ENCODE peak calls at places on chromosome 16, in eight cellular contexts. B is WTC11, H is bronchial epithelial cell, Y is stomach, V is tibial artery, M is psoas muscle, D is lung, U is fibroblast of lung. W is an unnamed sample.

GRCh38 chr16:3131755-3132377 is 3.0 kb upstream of the ZNF213 start:
- DNase-seq in B (peak), H (peak), Y (peak), V (no peak), M (no peak), D (no peak), U (peak), W (peak)

GRCh38 chr16:77965346-77965745 is 57.0 kb upstream of the CLEC3A start:
- DNase-seq in B (no peak), H (no peak), Y (no peak), V (no peak), M (no peak), D (no peak), U (no peak), W (no peak)

GRCh38 chr16:66523861-66524354 is 26.0 kb downstream of the TK2 start:
- DNase-seq in B (no peak), H (no peak), Y (no peak), V (no peak), M (no peak), D (no peak), U (no peak), W (no peak)

GRCh38 chr16:85860413-85861094 is 38.4 kb upstream of the IRF8 start:
- DNase-seq in B (no peak), H (no peak), Y (no peak), V (peak), M (no peak), D (no peak), U (no peak), W (no peak)

GRCh38 chr16:84897911-84898377 is 78.2 kb downstream of the CRISPLD2 start:
- DNase-seq in B (no peak), H (peak), Y (no peak), V (no peak), M (no peak), D (no peak), U (no peak), W (no peak)

GRCh38 chr16:74107795-74108610 is 188.6 kb upstream of the PSMD7 start:
- DNase-seq in B (peak), H (peak), Y (peak), V (no peak), M (no peak), D (peak), U (no peak), W (peak)

GRCh38 chr16:19559242-19559910 is 3.9 kb downstream of the VPS35L start:
- DNase-seq in B (no peak), H (peak), Y (no peak), V (no peak), M (no peak), D (no peak), U (peak), W (peak)

GRCh38 chr16:27730703-27731220 is 180.8 kb downstream of the KATNIP start:
- DNase-seq in B (no peak), H (no peak), Y (no peak), V (no peak), M (peak), D (no peak), U (no peak), W (no peak)

GRCh38 chr16:1169285-1170075 is 16.6 kb downstream of the CACNA1H start:
- DNase-seq in B (no peak), H (no peak), Y (no peak), V (peak), M (no peak), D (no peak), U (no peak), W (no peak)

GRCh38 chr16:87924937-87925670 is 11.2 kb downstream of the CA5A start:
- DNase-seq in B (no peak), H (peak), Y (peak), V (no peak), M (peak), D (no peak), U (no peak), W (no peak)

GRCh38 chr16:72657791-72658190 is 390.1 kb downstream of the ZFHX3 start:
- DNase-seq in B (no peak), H (no peak), Y (no peak), V (no peak), M (no peak), D (no peak), U (no peak), W (no peak)

GRCh38 chr16:75908718-75909117 is 182.4 kb upstream of the CPHXL start:
- DNase-seq in B (no peak), H (no peak), Y (no peak), V (no peak), M (no peak), D (no peak), U (no peak), W (no peak)

DNA sequence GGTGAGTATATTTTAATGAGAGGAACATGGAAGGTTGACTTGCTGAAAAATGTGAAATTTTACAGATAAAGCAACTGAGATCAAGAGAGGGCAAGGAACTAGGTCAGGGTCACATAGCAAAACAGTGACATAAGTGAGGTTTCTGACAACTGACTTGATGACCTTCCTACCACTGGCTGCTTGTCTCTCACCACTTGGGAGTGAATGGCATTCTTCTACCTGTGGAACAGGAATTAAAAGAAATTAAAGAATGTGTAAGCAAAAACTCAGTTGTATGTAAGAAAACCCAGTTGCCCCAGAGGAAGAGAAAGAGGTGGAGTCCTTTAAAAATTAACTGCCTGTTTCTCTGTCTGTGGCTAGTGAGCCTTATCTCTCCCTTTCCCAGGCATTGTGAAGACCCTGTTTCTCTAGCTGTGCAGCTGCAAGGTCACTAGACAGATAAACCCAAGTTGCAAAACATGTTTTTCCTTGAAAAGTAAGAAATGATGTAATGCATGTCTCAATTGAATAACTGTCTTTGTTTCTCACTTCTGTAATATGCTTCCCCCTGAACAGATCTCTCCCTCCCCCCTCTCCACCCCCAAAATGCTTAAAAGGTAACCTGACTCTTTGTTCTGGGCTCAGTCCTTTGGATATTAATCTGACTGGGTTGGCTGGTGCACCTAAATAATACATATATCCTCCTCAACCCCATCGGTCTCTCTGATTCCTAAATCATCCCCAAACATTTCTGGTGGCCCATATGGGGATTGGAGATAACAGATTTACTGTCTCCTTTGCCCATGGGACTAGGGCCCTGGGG is 23.4 kb downstream of the ACSM1 start:
- DNase-seq in B (no peak), H (no peak), Y (no peak), V (no peak), M (no peak), D (no peak), U (no peak), W (no peak)
- TF ChIP-seq CTCF in B (no peak), H (no peak), Y (no peak), V (no peak), M (no peak), D (no peak), U (no peak), W (no peak)

GRCh38 chr16:69397821-69398521 is 12.2 kb upstream of the TERF2 start:
- DNase-seq in B (peak), H (peak), Y (no peak), V (no peak), M (no peak), D (no peak), U (peak), W (peak)
- TF ChIP-seq CTCF in B (peak), H (peak), Y (no peak), V (peak), M (peak), D (peak), U (peak), W (peak)

GRCh38 chr16:10988164-10988803 is 43.9 kb downstream of the CLEC16A start:
- DNase-seq in B (peak), H (no peak), Y (no peak), V (no peak), M (no peak), D (peak), U (no peak), W (peak)
- TF ChIP-seq CTCF in B (peak), H (peak), Y (no peak), V (no peak), M (no peak), D (no peak), U (no peak), W (peak)

GRCh38 chr16:21685034-21685455 is 21.3 kb downstream of the OTOA start:
- DNase-seq in B (peak), H (no peak), Y (no peak), V (no peak), M (no peak), D (no peak), U (no peak), W (peak)

GRCh38 chr16:21683184-21683583 is 19.4 kb downstream of the OTOA start:
- DNase-seq in B (no peak), H (no peak), Y (no peak), V (no peak), M (no peak), D (no peak), U (no peak), W (no peak)

GRCh38 chr16:21689107-21689506 is 25.3 kb downstream of the OTOA start:
- DNase-seq in B (no peak), H (no peak), Y (no peak), V (no peak), M (no peak), D (no peak), U (no peak), W (no peak)

GRCh38 chr16:21684199-21684598 is 20.4 kb downstream of the OTOA start:
- DNase-seq in B (peak), H (no peak), Y (no peak), V (no peak), M (no peak), D (no peak), U (no peak), W (peak)
- TF ChIP-seq CTCF in B (peak), H (peak), Y (no peak), V (no peak), M (peak), D (no peak), U (peak), W (peak)